ENCODE peak calls at places on chromosomes 1 and 21, in six cellular contexts. E is fibroblast of mammary gland, Z is DMS153, M is astrocyte of the spinal cord, S is dorsolateral prefrontal cortex, A is Kasumi-1. N is an unnamed sample.

GRCh38 chr1:160996195-160996594 is 24.8 kb downstream of the F11R start:
- DNase-seq in E (peak), Z (no peak), M (peak), S (no peak), A (no peak), N (no peak)

GRCh38 chr1:203173156-203173555 is 2.5 kb downstream of the MYBPH start:
- DNase-seq in E (no peak), Z (no peak), M (no peak), S (peak), A (no peak), N (no peak)

GRCh38 chr1:193062698-193063463 is 3.5 kb downstream of the RO60 start:
- DNase-seq in E (peak), Z (no peak), M (no peak), S (no peak), A (no peak), N (no peak)

GRCh38 chr1:225694151-225694603 is 41.3 kb upstream of the ENAH start:
- DNase-seq in E (no peak), Z (peak), M (peak), S (no peak), A (no peak), N (no peak)

GRCh38 chr1:67612690-67613322 is 72.2 kb upstream of the GADD45A start:
- DNase-seq in E (no peak), Z (no peak), M (no peak), S (no peak), A (peak), N (no peak)

GRCh38 chr21:18340387-18340942 is 63.1 kb downstream of the TMPRSS15 start:
- DNase-seq in E (peak), Z (no peak), M (peak), S (no peak), A (no peak), N (no peak)

GRCh38 chr1:214123061-214123784 is 135.4 kb downstream of the PROX1 start:
- DNase-seq in E (peak), Z (peak), M (peak), S (peak), A (peak), N (peak)

GRCh38 chr21:45747802-45748445 is 104.4 kb downstream of the PCBP3 start:
- DNase-seq in E (peak), Z (peak), M (peak), S (peak), A (no peak), N (no peak)

GRCh38 chr1:43373034-43373940 is 5.5 kb upstream of the ELOVL1 start:
- DNase-seq in E (peak), Z (no peak), M (peak), S (no peak), A (no peak), N (no peak)

GRCh38 chr1:151547119-151547899 is 7.2 kb downstream of the TUFT1 start:
- DNase-seq in E (peak), Z (no peak), M (peak), S (no peak), A (no peak), N (no peak)

GRCh38 chr1:25128168-25128621 is 104.1 kb downstream of the SYF2 start:
- DNase-seq in E (no peak), Z (no peak), M (peak), S (no peak), A (no peak), N (peak)

GRCh38 chr21:45994738-45995685 is 13.4 kb downstream of the COL6A1 start:
- DNase-seq in E (no peak), Z (no peak), M (no peak), S (peak), A (no peak), N (no peak)

GRCh38 chr1:226220473-226221189 is 2.8 kb upstream of the MIXL1 start:
- DNase-seq in E (no peak), Z (no peak), M (no peak), S (no peak), A (no peak), N (no peak)

GRCh38 chr1:237863234-237863633 is 27.5 kb downstream of the ZP4 start:
- DNase-seq in E (no peak), Z (no peak), M (no peak), S (no peak), A (no peak), N (no peak)

GRCh38 chr1:8663915-8664331 is 153.5 kb downstream of the RERE start:
- DNase-seq in E (peak), Z (peak), M (no peak), S (no peak), A (no peak), N (no peak)

GRCh38 chr1:102861247-102861646 is 247.1 kb downstream of the COL11A1 start:
- DNase-seq in E (no peak), Z (no peak), M (no peak), S (no peak), A (no peak), N (no peak)

GRCh38 chr1:25486602-25487001 is 55.9 kb downstream of the MACO1 start:
- DNase-seq in E (peak), Z (no peak), M (no peak), S (no peak), A (no peak), N (no peak)

N was measured in GM19239.